ENCODE peak calls at places on chromosomes 2 and 18, in five cellular contexts. U is cardiac muscle cell, O is mammary epithelial cell, M is epithelial cell of proximal tubule, K is colonic mucosa. W is an unnamed sample.

GRCh38 chr2:114610677-114611076 is 168.2 kb downstream of the DPP10 start:
- DNase-seq in U (no peak), O (peak), M (no peak), K (no peak), W (no peak)

GRCh38 chr2:174176898-174177297 is 71.4 kb downstream of the OLA1 start:
- DNase-seq in U (no peak), O (peak), M (peak), K (no peak), W (no peak)

GRCh38 chr2:192885569-192886160 is 690.9 kb upstream of the TMEFF2 start:
- DNase-seq in U (no peak), O (peak), M (no peak), K (no peak), W (no peak)

GRCh38 chr2:3108105-3108504 is 269.5 kb downstream of the EIPR1 start:
- DNase-seq in U (no peak), O (no peak), M (no peak), K (peak), W (peak)

GRCh38 chr2:139123795-139124194 is 343.6 kb upstream of the NXPH2 start:
- DNase-seq in U (no peak), O (no peak), M (no peak), K (no peak), W (no peak)

GRCh38 chr2:238446371-238446770 is 19.6 kb downstream of the ASB1 start:
- DNase-seq in U (no peak), O (no peak), M (no peak), K (no peak), W (no peak)

GRCh38 chr2:39141346-39142011 is 20.6 kb upstream of the SOS1 start:
- DNase-seq in U (peak), O (no peak), M (no peak), K (no peak), W (no peak)

GRCh38 chr2:203706403-203706802 is at the start of gene CD28:
- DNase-seq in U (no peak), O (no peak), M (no peak), K (peak), W (peak)

DNA sequence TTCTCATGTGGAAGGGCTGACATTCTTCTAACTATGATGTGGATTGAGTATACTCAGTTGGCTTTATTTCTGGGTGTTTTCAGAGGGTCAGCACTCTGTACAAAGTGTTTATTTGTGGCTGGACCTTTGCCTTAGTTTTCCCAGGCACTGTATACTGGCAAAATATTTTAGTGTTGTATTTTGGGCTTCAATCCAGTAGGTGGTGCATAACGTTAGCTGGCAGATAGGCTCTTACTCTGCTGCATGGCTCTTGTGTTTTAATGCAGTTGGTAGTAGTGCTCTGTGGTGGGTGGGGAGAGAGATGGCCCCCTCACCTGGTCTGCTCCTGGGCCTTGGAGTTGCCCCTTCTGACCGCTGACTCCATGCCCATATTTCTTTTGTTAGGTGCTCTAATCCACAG is 75.6 kb upstream of the REG3A start:
- DNase-seq in U (no peak), O (no peak), M (no peak), K (no peak), W (no peak)
- TF ChIP-seq CTCF in U (no peak), O (no peak), M (peak), K (no peak), W (peak)

DNA sequence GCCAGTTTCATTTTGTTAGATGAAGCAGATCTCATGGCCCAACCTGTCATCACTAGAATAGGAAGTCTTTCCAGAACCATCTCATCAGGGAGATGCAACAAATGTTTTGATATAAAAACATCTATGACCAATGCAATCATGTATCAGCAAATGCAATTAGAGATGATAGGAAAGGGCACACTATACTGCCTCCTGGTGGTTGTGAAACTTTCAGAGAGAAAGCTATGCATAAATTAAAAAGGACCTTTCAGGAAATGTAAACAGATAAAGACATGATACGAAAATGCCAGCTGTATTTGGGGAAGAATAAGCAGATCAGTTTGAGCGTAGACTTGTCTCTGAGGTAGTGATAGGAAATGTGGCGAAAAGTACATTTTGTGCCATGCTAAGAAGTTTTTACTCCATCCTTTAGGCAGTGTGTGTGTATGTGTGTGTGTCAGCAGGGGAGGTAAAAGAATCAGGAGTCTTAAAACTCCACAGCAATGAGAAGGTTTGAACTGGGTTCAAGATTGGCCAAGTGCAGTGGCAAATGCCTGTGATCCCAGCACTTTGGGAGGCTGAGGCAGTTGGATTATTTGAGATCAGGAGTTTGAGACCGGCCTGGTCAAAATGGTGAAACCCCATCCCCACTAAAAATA is 479.3 kb downstream of the CPS1 start:
- DNase-seq in U (peak), O (peak), M (no peak), K (peak), W (no peak)
- TF ChIP-seq CTCF in U (peak), O (peak), M (peak), K (peak), W (peak)

GRCh38 chr2:218399391-218400166 is at the start of gene CTDSP1:
- DNase-seq in U (peak), O (peak), M (peak), K (peak), W (peak)
- TF ChIP-seq CTCF in U (no peak), O (no peak), M (no peak), K (no peak), W (no peak)

GRCh38 chr2:223774193-223774592 is 63.2 kb downstream of the AP1S3 start:
- DNase-seq in U (no peak), O (no peak), M (no peak), K (no peak), W (no peak)
- TF ChIP-seq CTCF in U (no peak), O (no peak), M (no peak), K (no peak), W (no peak)

GRCh38 chr18:74291771-74292540 is at the start of gene CYB5A:
- DNase-seq in U (peak), O (peak), M (peak), K (peak), W (peak)
- TF ChIP-seq CTCF in U (peak), O (no peak), M (peak), K (no peak), W (no peak)

GRCh38 chr2:101678379-101678778 is 19.1 kb upstream of the MAP4K4 start:
- DNase-seq in U (no peak), O (no peak), M (no peak), K (no peak), W (no peak)

GRCh38 chr2:101672047-101672446 is 25.5 kb upstream of the MAP4K4 start:
- DNase-seq in U (no peak), O (no peak), M (no peak), K (no peak), W (no peak)

GRCh38 chr2:101673920-101674319 is 23.6 kb upstream of the MAP4K4 start:
- DNase-seq in U (no peak), O (no peak), M (no peak), K (no peak), W (no peak)

GRCh38 chr2:101677657-101678056 is 19.9 kb upstream of the MAP4K4 start:
- DNase-seq in U (no peak), O (no peak), M (no peak), K (no peak), W (no peak)

DNA sequence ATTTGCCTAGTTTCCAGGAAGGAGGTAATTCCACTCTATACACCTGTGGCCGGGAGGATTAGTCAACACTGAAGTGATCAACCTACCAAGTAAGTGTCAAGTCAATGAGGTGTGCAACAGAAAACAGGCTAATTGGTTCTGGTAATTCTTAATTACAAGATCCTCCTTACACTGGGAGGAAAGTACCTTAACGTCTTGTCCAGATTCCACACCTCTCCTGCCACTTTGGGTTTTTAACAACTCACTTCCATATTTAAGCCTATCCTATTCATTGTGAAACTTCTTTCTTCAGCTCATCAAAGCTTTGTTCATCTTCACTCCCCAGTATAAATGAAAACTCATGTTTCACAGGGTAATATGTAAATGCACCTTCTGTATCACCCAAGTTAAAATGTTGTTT is 22.0 kb upstream of the MAP4K4 start:
- DNase-seq in U (no peak), O (no peak), M (no peak), K (no peak), W (peak)
- TF ChIP-seq CTCF in U (no peak), O (no peak), M (no peak), K (no peak), W (no peak)

DNA sequence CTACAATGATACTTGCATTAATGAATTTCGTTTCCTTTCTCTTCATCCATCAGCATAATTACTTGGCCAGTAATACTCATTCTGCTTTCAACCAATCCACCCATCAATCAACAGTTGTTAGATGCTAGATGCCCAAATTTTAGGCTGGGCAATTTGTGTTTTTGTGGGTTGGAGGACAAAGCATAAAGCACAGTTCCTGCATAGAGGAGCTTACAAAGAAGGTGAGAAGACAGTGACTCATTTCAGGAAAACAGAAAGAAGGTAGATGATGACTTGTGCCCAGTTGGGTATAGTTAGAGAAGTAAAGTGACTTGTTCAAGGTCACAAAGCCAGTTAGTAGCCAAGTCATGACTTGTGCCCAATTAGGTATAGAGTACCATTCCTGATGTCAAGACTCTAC is 1186.8 kb upstream of the CELF4 start:
- DNase-seq in U (no peak), O (no peak), M (no peak), K (no peak), W (no peak)
- TF ChIP-seq CTCF in U (no peak), O (no peak), M (no peak), K (no peak), W (no peak)

GRCh38 chr2:120289221-120289906 is 36.7 kb downstream of the RALB start:
- DNase-seq in U (no peak), O (no peak), M (no peak), K (no peak), W (no peak)
- TF ChIP-seq CTCF in U (peak), O (no peak), M (peak), K (no peak), W (no peak)

DNA sequence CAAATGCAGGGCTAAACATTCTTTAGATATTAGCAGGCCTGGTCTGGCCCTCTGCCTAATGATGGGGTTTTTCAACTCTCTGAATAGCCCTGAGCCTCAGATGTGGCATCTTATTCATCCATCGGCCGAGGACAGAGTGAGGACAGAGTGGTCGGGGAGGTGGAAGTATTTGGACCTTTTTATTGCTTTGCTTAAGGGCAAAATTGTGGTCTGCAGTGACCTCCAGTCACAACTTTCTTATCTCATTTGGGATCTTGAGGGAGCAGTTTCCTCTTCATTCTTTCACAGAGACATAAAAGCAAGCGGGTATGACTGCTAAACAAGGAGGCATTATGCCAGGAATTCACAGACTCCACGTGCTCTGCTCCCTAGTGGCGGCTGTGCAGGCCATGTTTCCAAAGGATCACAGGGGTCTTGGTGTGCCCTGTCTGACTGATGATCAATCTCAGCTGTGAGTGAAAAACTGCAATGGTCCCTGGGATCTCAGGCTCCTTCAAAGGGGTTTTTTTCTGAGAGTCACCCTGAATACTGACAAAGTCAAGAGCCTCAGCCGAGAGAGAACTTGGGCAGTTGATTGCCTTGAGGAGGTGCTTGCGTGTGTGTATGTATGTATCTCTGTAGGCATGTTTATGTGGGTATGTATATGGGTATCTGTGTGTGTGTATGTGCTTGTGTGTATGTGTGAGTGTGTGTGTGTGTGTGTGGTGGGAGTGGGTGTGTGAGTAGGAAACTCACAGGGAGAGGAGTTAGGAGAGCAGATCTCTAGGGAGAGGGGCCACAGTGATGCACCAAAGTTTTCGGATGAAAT is 47.6 kb downstream of the RAPGEF4 start:
- DNase-seq in U (peak), O (peak), M (peak), K (no peak), W (no peak)
- TF ChIP-seq CTCF in U (peak), O (no peak), M (peak), K (no peak), W (no peak)

W was measured in GM13977.